ENCODE peak calls at places on chromosomes 5 and 9, in four cellular contexts. One of them, this sample, is unnamed.

GRCh38 chr5:59241119-59241518 is 652.4 kb downstream of the PDE4D start:
- DNase-seq in fibroblast of the aortic adventitia: no peak
- DNase-seq in thoracic aorta: no peak
- DNase-seq in HFF-Myc: no peak
- DNase-seq in this sample: no peak

GRCh38 chr9:92715488-92716231 is 45.7 kb upstream of the IPPK start:
- DNase-seq in fibroblast of the aortic adventitia: peak; percentile 93
- DNase-seq in thoracic aorta: no peak
- DNase-seq in HFF-Myc: no peak
- DNase-seq in this sample: no peak

GRCh38 chr9:110942522-110942921 is 95.7 kb downstream of the LPAR1 start:
- DNase-seq in fibroblast of the aortic adventitia: peak; percentile 62
- DNase-seq in thoracic aorta: no peak
- DNase-seq in HFF-Myc: no peak
- DNase-seq in this sample: no peak

GRCh38 chr5:96706433-96707111 is 44.4 kb downstream of the CAST start:
- DNase-seq in fibroblast of the aortic adventitia: no peak
- DNase-seq in thoracic aorta: no peak
- DNase-seq in HFF-Myc: no peak
- DNase-seq in this sample: no peak

GRCh38 chr9:34465468-34465867 is 6.9 kb downstream of the DNAI1 start:
- DNase-seq in fibroblast of the aortic adventitia: no peak
- DNase-seq in thoracic aorta: no peak
- DNase-seq in HFF-Myc: no peak
- DNase-seq in this sample: no peak

GRCh38 chr5:16849181-16849580 is 86.9 kb downstream of the MYO10 start:
- DNase-seq in fibroblast of the aortic adventitia: no peak
- DNase-seq in thoracic aorta: no peak
- DNase-seq in HFF-Myc: no peak
- DNase-seq in this sample: no peak

GRCh38 chr5:4243865-4244264 is 648.2 kb downstream of the IRX1 start:
- DNase-seq in fibroblast of the aortic adventitia: no peak
- DNase-seq in thoracic aorta: no peak
- DNase-seq in HFF-Myc: no peak
- DNase-seq in this sample: no peak

GRCh38 chr9:78606011-78606410 is 309.1 kb downstream of the PSAT1 start:
- DNase-seq in fibroblast of the aortic adventitia: peak; percentile 70
- DNase-seq in thoracic aorta: no peak
- DNase-seq in HFF-Myc: no peak
- DNase-seq in this sample: no peak

GRCh38 chr9:101026824-101027223 is 1.7 kb upstream of the PLPPR1 start:
- DNase-seq in fibroblast of the aortic adventitia: no peak
- DNase-seq in thoracic aorta: no peak
- DNase-seq in HFF-Myc: no peak
- DNase-seq in this sample: no peak

GRCh38 chr5:156655732-156656131 is 194.4 kb upstream of the PPP1R2B start:
- DNase-seq in fibroblast of the aortic adventitia: no peak
- DNase-seq in thoracic aorta: no peak
- DNase-seq in HFF-Myc: no peak
- DNase-seq in this sample: no peak

GRCh38 chr5:73317523-73317922 is 131.1 kb downstream of the FOXD1 start:
- DNase-seq in fibroblast of the aortic adventitia: no peak
- DNase-seq in thoracic aorta: no peak
- DNase-seq in HFF-Myc: no peak
- DNase-seq in this sample: no peak

GRCh38 chr5:133907075-133907474 is 61.4 kb downstream of the C5orf15 start:
- DNase-seq in fibroblast of the aortic adventitia: no peak
- DNase-seq in thoracic aorta: no peak
- DNase-seq in HFF-Myc: no peak
- DNase-seq in this sample: no peak

GRCh38 chr5:3195991-3196390 is 399.6 kb upstream of the IRX1 start:
- DNase-seq in fibroblast of the aortic adventitia: no peak
- DNase-seq in thoracic aorta: no peak
- DNase-seq in HFF-Myc: no peak
- DNase-seq in this sample: no peak

GRCh38 chr5:178098685-178099084 is 14.6 kb upstream of the N4BP3 start:
- DNase-seq in fibroblast of the aortic adventitia: no peak
- DNase-seq in thoracic aorta: no peak
- DNase-seq in HFF-Myc: no peak
- DNase-seq in this sample: no peak

GRCh38 chr9:112279501-112279900 is 53.9 kb downstream of the PTBP3 start:
- DNase-seq in fibroblast of the aortic adventitia: no peak
- DNase-seq in thoracic aorta: no peak
- DNase-seq in HFF-Myc: no peak
- DNase-seq in this sample: no peak

GRCh38 chr5:173456751-173457171 is 128.5 kb upstream of the STC2 start:
- DNase-seq in fibroblast of the aortic adventitia: no peak
- DNase-seq in thoracic aorta: no peak
- DNase-seq in HFF-Myc: no peak
- DNase-seq in this sample: no peak

GRCh38 chr9:128006360-128007024 is 25.7 kb upstream of the EEIG1 start:
- DNase-seq in fibroblast of the aortic adventitia: peak; percentile 21
- DNase-seq in thoracic aorta: no peak
- DNase-seq in HFF-Myc: no peak
- DNase-seq in this sample: no peak

GRCh38 chr5:56950626-56951130 is 1.2 kb downstream of the MIER3 start:
- DNase-seq in fibroblast of the aortic adventitia: peak; percentile 76
- DNase-seq in thoracic aorta: no peak
- DNase-seq in HFF-Myc: peak; percentile 22
- DNase-seq in this sample: peak; percentile 63

GRCh38 chr5:141392429-141393198 is at the start of gene PCDHGA8:
- DNase-seq in fibroblast of the aortic adventitia: peak; percentile 30
- DNase-seq in thoracic aorta: no peak
- DNase-seq in HFF-Myc: no peak
- DNase-seq in this sample: no peak
- TF ChIP-seq CTCF in fibroblast of the aortic adventitia: peak; percentile 27
- TF ChIP-seq CTCF in thoracic aorta: no peak
- TF ChIP-seq CTCF in HFF-Myc: peak; percentile 19
- TF ChIP-seq CTCF in this sample: no peak

DNA sequence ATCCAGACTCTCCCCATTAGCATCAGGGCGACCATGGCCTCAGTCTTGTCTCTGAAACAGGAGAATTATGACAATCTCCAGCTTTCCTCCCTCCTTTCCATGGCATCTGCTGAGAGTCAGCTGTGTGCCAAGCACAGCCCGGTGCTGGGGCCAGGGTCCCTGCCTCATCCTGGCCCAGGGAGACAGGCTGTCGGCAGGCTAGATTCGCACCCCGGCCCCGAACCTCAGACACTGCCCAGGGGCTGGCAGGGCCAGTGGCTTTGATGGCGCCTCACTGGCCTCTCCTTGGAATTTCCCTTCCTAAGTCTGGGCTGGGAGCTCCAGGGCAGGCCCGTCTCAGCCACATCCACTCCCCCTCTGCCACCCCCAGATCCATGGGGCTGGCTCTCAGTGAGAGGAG is 15.6 kb downstream of the FAM163B start:
- DNase-seq in fibroblast of the aortic adventitia: no peak
- DNase-seq in thoracic aorta: no peak
- DNase-seq in HFF-Myc: no peak
- DNase-seq in this sample: no peak
- TF ChIP-seq CTCF in fibroblast of the aortic adventitia: no peak
- TF ChIP-seq CTCF in thoracic aorta: no peak
- TF ChIP-seq CTCF in HFF-Myc: no peak
- TF ChIP-seq CTCF in this sample: no peak

DNA sequence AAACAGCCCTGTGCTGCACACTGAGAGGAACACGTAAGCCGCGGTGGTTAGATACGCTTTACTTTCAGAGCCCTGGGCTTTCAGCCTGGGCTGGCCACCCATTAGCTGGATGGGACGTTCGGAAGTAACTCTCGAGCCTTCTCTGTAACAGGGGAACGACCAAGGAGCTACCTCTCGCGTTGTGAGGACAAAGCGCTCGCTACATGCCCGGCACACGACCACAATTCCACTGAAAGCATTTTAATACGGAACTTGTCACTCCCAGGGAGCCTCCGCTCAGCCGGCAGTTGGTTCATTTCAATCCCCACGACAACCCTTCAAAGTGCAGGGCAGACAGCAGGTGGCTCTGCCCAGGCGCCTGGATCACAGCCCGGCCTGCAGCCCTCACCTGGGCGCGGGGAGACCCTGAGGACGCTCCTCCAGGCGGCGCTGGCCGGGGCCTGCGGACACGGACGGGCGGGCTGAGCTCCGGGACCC is 368 bp downstream of the SURF1 start:
- DNase-seq in fibroblast of the aortic adventitia: no peak
- DNase-seq in thoracic aorta: no peak
- DNase-seq in HFF-Myc: no peak
- DNase-seq in this sample: no peak
- TF ChIP-seq CTCF in fibroblast of the aortic adventitia: peak; percentile 6
- TF ChIP-seq CTCF in thoracic aorta: no peak
- TF ChIP-seq CTCF in HFF-Myc: no peak
- TF ChIP-seq CTCF in this sample: no peak

DNA sequence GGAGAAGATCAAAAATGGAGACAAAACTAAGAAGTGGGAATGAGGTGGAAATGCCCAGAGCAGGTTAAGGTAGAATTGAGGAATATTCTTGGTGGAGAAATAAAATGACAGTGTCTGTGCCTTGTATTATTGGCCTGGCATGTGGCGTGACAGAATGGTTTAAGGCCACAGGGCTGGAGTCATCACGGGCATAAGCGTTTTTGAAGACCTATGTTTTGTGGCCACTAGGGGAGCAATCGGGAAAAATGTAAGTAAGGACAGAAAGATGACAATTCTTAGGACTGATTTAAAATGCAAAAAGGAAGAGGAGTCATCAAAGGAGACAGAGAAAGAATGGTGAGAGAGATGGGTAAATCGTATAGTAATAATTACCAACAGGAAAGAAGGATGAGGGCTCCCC is 72.2 kb upstream of the EPB41L4A start:
- DNase-seq in fibroblast of the aortic adventitia: no peak
- DNase-seq in thoracic aorta: no peak
- DNase-seq in HFF-Myc: no peak
- DNase-seq in this sample: no peak
- TF ChIP-seq CTCF in fibroblast of the aortic adventitia: peak; percentile 36
- TF ChIP-seq CTCF in thoracic aorta: no peak
- TF ChIP-seq CTCF in HFF-Myc: peak; percentile 54
- TF ChIP-seq CTCF in this sample: no peak

This sample was measured in tibial artery.